ENCODE peak calls at places on chromosome 11, in five cellular contexts. L is psoas muscle, E is breast epithelium, X is substantia nigra, I is SJCRH30. A is an unnamed sample.

GRCh38 chr11:92886243-92886905 is 83.1 kb upstream of the MTNR1B start:
- DNase-seq in L (no peak), I (peak; percentile 70), E (peak; percentile 21), X (no peak), A (no peak)

GRCh38 chr11:15123849-15124248 is 9.1 kb downstream of the INSC start:
- DNase-seq in X (no peak), L (no peak), I (no peak), E (no peak), A (no peak)

GRCh38 chr11:83051760-83052671 is 19.7 kb downstream of the RAB30 start:
- DNase-seq in I (peak; percentile 90), E (no peak), X (no peak), L (no peak), A (no peak)

GRCh38 chr11:73977856-73978519 is 4.7 kb downstream of the UCP2 start:
- DNase-seq in L (peak; percentile 36), E (no peak), X (no peak), I (no peak), A (no peak)

GRCh38 chr11:3196161-3197043 is 22.2 kb downstream of the MRGPRG start:
- DNase-seq in X (no peak), E (no peak), L (peak; percentile 34), I (no peak), A (no peak)

GRCh38 chr11:47946682-47947575 is 33.4 kb upstream of the PTPRJ start:
- DNase-seq in X (no peak), L (peak; percentile 86), E (peak; percentile 62), I (peak; percentile 21), A (peak; percentile 50)

GRCh38 chr11:126474220-126474619 is 118.7 kb downstream of the ST3GAL4 start:
- DNase-seq in L (no peak), E (no peak), I (peak; percentile 41), X (no peak), A (no peak)

GRCh38 chr11:112612283-112612849 is 348.9 kb upstream of the NCAM1 start:
- DNase-seq in L (no peak), I (peak; percentile 78), X (peak; percentile 15), E (no peak), A (no peak)

GRCh38 chr11:59545179-59546020 is 34.1 kb downstream of the OR4D9 start:
- DNase-seq in E (no peak), I (no peak), X (no peak), L (no peak), A (no peak)

GRCh38 chr11:74683279-74683871 is 47.9 kb downstream of the CHRDL2 start:
- DNase-seq in X (peak; percentile 60), I (no peak), L (peak; percentile 61), E (no peak), A (peak; percentile 65)

GRCh38 chr11:65502274-65502851 is 3.5 kb downstream of the MALAT1 start:
- DNase-seq in L (no peak), X (no peak), I (no peak), E (no peak), A (no peak)

GRCh38 chr11:128509990-128510389 is 77.4 kb downstream of the ETS1 start:
- DNase-seq in E (no peak), I (no peak), X (no peak), L (no peak), A (no peak)

GRCh38 chr11:100878474-100878873 is 191.4 kb downstream of the ARHGAP42 start:
- DNase-seq in X (no peak), E (no peak), I (peak; percentile 25), L (no peak), A (no peak)

GRCh38 chr11:110501428-110501827 is 71.7 kb downstream of the FDX1 start:
- DNase-seq in I (no peak), E (no peak), L (no peak), X (no peak), A (no peak)

DNA sequence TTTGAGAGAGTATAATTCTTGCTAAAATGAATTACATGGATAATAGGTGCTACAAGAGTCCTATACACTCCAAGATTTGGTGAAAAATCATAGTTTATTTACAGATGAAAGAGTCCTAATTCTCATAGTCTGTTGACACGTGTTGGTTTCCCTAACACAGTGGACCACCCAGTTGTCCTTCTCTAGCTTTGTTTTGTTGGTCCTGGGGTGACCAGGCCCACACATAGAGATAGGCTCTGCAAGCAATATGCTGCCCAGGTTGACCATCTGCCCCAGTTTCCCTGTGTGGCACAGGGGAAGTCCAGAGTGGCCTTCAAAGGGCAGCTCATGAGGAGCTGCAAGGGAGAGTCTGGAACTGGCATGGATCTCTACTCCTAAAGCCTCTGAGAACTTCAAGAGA is 184.9 kb downstream of the MAML2 start:
- DNase-seq in L (no peak), E (no peak), X (no peak), I (peak; percentile 36), A (no peak)
- H3K27ac ChIP-seq in L (no peak overlapping the region), E (peak overlapping the region; percentile 87), X (no peak overlapping the region), I (no peak overlapping the region), A (peak overlapping the region; percentile 66)

GRCh38 chr11:35418847-35419712 is at the start of gene SLC1A2:
- DNase-seq in I (no peak), X (peak; percentile 55), E (no peak), L (peak; percentile 52), A (no peak)

GRCh38 chr11:35415488-35415887 is 3.9 kb downstream of the SLC1A2 start:
- DNase-seq in E (no peak), I (no peak), X (no peak), L (no peak), A (no peak)

GRCh38 chr11:35418282-35418846 is 994 bp downstream of the SLC1A2 start:
- DNase-seq in I (no peak), E (no peak), X (no peak), L (no peak), A (no peak)

GRCh38 chr11:35420371-35420770 is 1.0 kb upstream of the SLC1A2 start:
- DNase-seq in L (no peak), I (no peak), X (no peak), E (no peak), A (no peak)

DNA sequence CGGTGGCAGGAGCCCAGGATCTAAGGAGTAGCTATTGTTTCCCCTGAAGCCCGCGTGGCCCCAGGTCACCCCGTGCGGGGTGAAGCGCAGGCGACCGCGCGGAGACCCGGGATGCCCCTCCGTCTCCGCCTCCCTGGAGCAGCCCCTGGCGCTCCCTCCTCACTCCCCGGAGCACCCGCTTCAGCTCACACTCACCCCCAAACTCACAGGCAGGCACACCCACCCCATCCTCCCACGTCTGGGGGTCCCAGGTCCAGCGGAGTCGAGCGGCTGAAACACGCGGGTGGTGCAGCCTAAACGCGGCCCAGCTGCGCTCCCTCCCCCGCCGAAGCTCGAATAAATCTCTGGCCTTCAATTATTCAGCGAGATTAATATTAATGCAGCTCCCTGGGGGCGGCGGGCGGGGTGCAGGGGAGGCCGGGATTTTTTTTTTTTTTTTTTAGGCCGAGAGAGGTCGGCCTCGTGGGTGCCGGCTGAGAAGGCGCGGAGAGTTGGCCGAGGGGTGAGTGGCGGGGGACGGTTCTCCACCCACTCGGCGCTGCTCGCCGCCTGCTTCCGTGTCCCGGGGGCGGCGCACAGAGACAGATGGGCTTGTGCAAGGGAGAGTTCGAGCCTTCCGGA is 465 bp upstream of the SLC1A2 start:
- DNase-seq in I (no peak), E (no peak), L (peak; percentile 53), X (no peak), A (no peak)
- H3K27ac ChIP-seq in I (no peak overlapping the region), E (no peak overlapping the region), L (no peak overlapping the region), X (no peak overlapping the region), A (no peak overlapping the region)

DNA sequence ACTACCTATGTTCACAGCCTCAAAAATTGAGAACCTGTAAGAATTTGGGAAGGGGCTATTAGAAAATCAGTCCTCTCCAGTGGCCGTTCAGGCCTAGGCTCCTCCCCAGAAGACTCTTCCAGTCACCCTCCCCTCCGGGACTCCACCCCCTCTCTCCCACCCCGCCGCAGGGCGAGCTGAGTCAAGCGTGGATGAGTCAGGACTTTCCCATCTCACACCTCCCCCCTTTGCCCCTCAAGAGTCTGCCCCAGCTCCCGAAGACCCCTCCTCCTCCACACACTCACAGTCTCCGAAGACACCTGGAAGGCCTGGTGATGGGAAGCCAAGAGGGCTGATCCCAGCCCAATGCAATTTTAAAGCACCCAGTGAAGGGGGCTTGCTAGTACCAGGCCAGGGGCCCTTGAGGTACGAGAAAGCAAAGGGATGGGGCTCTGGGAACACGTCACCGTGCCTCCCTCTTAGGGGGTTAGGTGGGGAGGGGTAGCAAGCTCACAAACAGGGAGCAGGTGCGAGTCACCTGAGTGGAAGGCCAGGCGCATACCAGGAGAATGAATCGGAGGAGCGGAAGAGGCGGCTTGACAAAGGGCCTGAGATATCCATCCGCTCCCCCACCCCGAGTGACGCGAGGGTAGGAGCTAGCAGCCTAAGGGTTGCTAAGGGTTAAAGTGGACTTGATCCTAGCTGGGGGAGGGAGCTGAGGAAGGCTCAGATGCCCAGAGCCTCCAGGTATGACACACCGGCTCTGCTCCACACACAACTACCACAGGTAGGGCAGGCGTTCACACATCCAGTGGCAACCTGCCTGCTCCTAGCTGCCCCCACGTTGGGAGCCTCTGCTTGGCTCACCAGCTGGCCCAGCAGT is 13.6 kb downstream of the BCL9L start:
- DNase-seq in I (peak; percentile 76), E (peak; percentile 87), L (peak; percentile 93), X (no peak), A (peak; percentile 84)
- H3K27ac ChIP-seq in I (peak overlapping the region; percentile 92), E (peak overlapping the region; percentile 96), L (peak overlapping the region; percentile 98), X (peak overlapping the region; percentile 78), A (peak overlapping the region; percentile 97)

GRCh38 chr11:122656631-122657101 is 1.1 kb downstream of the UBASH3B start:
- DNase-seq in I (no peak), L (peak; percentile 66), X (no peak), E (peak; percentile 24), A (no peak)
- H3K27ac ChIP-seq in I (no peak overlapping the region), L (peak overlapping the region; percentile 80), X (peak overlapping the region; percentile 77), E (peak overlapping the region; percentile 87), A (peak overlapping the region; percentile 91)

GRCh38 chr11:69294621-69295078 is 695 bp downstream of the MYEOV start:
- DNase-seq in E (no peak), I (no peak), X (no peak), L (no peak), A (no peak)
- H3K27ac ChIP-seq in E (no peak overlapping the region), I (no peak overlapping the region), X (no peak overlapping the region), L (no peak overlapping the region), A (no peak overlapping the region)

DNA sequence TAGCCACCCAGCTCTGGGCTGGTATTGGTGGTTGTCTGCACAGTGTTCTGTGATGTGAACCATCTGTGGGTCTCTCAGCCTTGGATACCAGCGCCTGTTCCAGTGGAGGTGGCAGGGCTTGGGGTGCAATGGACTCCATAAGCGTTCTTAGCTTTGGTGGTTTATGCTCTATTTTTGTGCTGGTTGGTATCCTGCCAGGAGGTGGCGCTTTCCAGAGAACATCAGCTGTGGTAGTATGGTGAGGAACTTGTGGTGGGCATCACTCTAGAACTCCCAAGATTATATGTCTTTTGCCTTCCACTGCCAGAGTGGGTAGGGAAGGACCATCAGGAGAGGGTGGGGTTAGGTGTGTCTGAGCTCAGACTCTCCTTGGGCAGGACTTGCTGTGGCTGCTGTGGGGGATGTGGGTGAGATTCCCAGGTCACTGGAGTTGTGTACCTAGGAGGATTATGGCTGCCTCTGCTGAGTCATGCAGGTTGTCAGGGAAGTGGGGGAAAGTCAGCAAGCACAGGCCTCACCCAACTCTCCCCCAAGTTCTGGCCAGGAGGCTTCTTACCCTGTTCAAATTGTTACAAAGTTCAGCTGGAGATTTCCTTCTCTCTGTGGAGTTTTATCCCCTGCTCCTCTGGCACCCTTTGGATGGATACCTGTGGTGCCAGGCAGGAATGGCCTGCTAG is 47.2 kb downstream of the MRGPRX2 start:
- DNase-seq in E (no peak), I (peak; percentile 39), X (no peak), L (no peak), A (no peak)
- H3K27ac ChIP-seq in E (no peak overlapping the region), I (no peak overlapping the region), X (no peak overlapping the region), L (no peak overlapping the region), A (no peak overlapping the region)

GRCh38 chr11:62577046-62577708 is 3.5 kb upstream of the EEF1G start:
- DNase-seq in X (no peak), L (peak; percentile 53), E (no peak), I (no peak), A (no peak)
- H3K27ac ChIP-seq in X (no peak overlapping the region), L (peak overlapping the region; percentile 92), E (peak overlapping the region; percentile 61), I (no peak overlapping the region), A (peak overlapping the region; percentile 89)